ENCODE peak calls at places on chromosomes 1 and 21, in nine cellular contexts. One of them, this sample, is unnamed.
A peak's percentile ranks its signal among the peaks of the same experiment; 100 is the strongest.

GRCh38 chr1:63327417-63328139 is 5.2 kb downstream of the FOXD3 start:
- DNase-seq in transverse colon: peak; percentile 64
- DNase-seq in GM12864: no peak
- DNase-seq in A549: peak; percentile 68
- DNase-seq in AG09309: no peak
- DNase-seq in fibroblast of lung: peak; percentile 75
- DNase-seq in cardiac muscle cell: peak; percentile 77
- DNase-seq in endodermal cell: peak; percentile 97
- DNase-seq in aorta: peak; percentile 64
- DNase-seq in this sample: no peak

GRCh38 chr1:186152227-186152944 is 222.7 kb downstream of the TPR start:
- DNase-seq in A549: peak; percentile 21
- DNase-seq in transverse colon: no peak
- DNase-seq in aorta: no peak
- DNase-seq in fibroblast of lung: peak; percentile 46
- DNase-seq in GM12864: no peak
- DNase-seq in AG09309: peak; percentile 63
- DNase-seq in endodermal cell: no peak
- DNase-seq in cardiac muscle cell: no peak
- DNase-seq in this sample: peak; percentile 18

GRCh38 chr1:81305997-81306452 is 494.7 kb upstream of the ADGRL2 start:
- DNase-seq in cardiac muscle cell: peak; percentile 53
- DNase-seq in endodermal cell: peak; percentile 62
- DNase-seq in A549: peak; percentile 14
- DNase-seq in AG09309: no peak
- DNase-seq in aorta: no peak
- DNase-seq in GM12864: no peak
- DNase-seq in fibroblast of lung: peak; percentile 84
- DNase-seq in transverse colon: no peak
- DNase-seq in this sample: peak; percentile 33

GRCh38 chr1:206933333-206933945 is 11.7 kb upstream of the FCMR start:
- DNase-seq in cardiac muscle cell: peak; percentile 29
- DNase-seq in GM12864: no peak
- DNase-seq in aorta: peak; percentile 76
- DNase-seq in A549: peak; percentile 48
- DNase-seq in endodermal cell: peak; percentile 91
- DNase-seq in transverse colon: peak; percentile 69
- DNase-seq in AG09309: no peak
- DNase-seq in fibroblast of lung: no peak
- DNase-seq in this sample: no peak

GRCh38 chr1:86137458-86137857 is 19.1 kb downstream of the COL24A1 start:
- DNase-seq in AG09309: peak; percentile 69
- DNase-seq in transverse colon: no peak
- DNase-seq in GM12864: no peak
- DNase-seq in aorta: no peak
- DNase-seq in A549: no peak
- DNase-seq in cardiac muscle cell: no peak
- DNase-seq in fibroblast of lung: peak; percentile 90
- DNase-seq in endodermal cell: no peak
- DNase-seq in this sample: peak; percentile 70

GRCh38 chr1:62144238-62144831 is 50.3 kb upstream of the L1TD1 start:
- DNase-seq in fibroblast of lung: peak; percentile 64
- DNase-seq in endodermal cell: peak; percentile 89
- DNase-seq in A549: peak; percentile 40
- DNase-seq in AG09309: peak; percentile 21
- DNase-seq in aorta: no peak
- DNase-seq in GM12864: peak; percentile 12
- DNase-seq in transverse colon: peak; percentile 16
- DNase-seq in cardiac muscle cell: peak; percentile 55
- DNase-seq in this sample: peak; percentile 4

GRCh38 chr1:54011316-54012007 is 6.5 kb downstream of the LDLRAD1 start:
- DNase-seq in AG09309: no peak
- DNase-seq in transverse colon: no peak
- DNase-seq in fibroblast of lung: no peak
- DNase-seq in aorta: no peak
- DNase-seq in cardiac muscle cell: no peak
- DNase-seq in GM12864: no peak
- DNase-seq in A549: no peak
- DNase-seq in endodermal cell: peak; percentile 32
- DNase-seq in this sample: no peak

GRCh38 chr1:95352767-95353166 is 118.8 kb downstream of the RWDD3 start:
- DNase-seq in cardiac muscle cell: no peak
- DNase-seq in endodermal cell: no peak
- DNase-seq in aorta: no peak
- DNase-seq in transverse colon: no peak
- DNase-seq in fibroblast of lung: no peak
- DNase-seq in GM12864: no peak
- DNase-seq in AG09309: no peak
- DNase-seq in A549: no peak
- DNase-seq in this sample: no peak

GRCh38 chr1:175673236-175674150 is 69.9 kb downstream of the TNR start:
- DNase-seq in AG09309: no peak
- DNase-seq in aorta: no peak
- DNase-seq in A549: no peak
- DNase-seq in cardiac muscle cell: no peak
- DNase-seq in transverse colon: no peak
- DNase-seq in fibroblast of lung: no peak
- DNase-seq in endodermal cell: no peak
- DNase-seq in GM12864: peak; percentile 37
- DNase-seq in this sample: no peak

GRCh38 chr1:17232759-17233661 is 15.9 kb upstream of the PADI3 start:
- DNase-seq in GM12864: no peak
- DNase-seq in fibroblast of lung: peak; percentile 59
- DNase-seq in aorta: no peak
- DNase-seq in endodermal cell: no peak
- DNase-seq in transverse colon: peak; percentile 31
- DNase-seq in A549: peak; percentile 61
- DNase-seq in cardiac muscle cell: no peak
- DNase-seq in AG09309: peak; percentile 93
- DNase-seq in this sample: peak; percentile 69

GRCh38 chr1:225881081-225882007 is 836 bp downstream of the TMEM63A start:
- DNase-seq in cardiac muscle cell: peak; percentile 47
- DNase-seq in A549: no peak
- DNase-seq in fibroblast of lung: peak; percentile 44
- DNase-seq in endodermal cell: peak; percentile 83
- DNase-seq in transverse colon: peak; percentile 75
- DNase-seq in aorta: peak; percentile 83
- DNase-seq in GM12864: no peak
- DNase-seq in AG09309: no peak
- DNase-seq in this sample: no peak

GRCh38 chr21:33514234-33514633 is 22.7 kb upstream of the DNAJC28 start:
- DNase-seq in GM12864: no peak
- DNase-seq in A549: no peak
- DNase-seq in endodermal cell: no peak
- DNase-seq in fibroblast of lung: peak; percentile 76
- DNase-seq in transverse colon: no peak
- DNase-seq in cardiac muscle cell: no peak
- DNase-seq in aorta: no peak
- DNase-seq in AG09309: peak; percentile 63
- DNase-seq in this sample: no peak

GRCh38 chr21:31018232-31018631 is 20.0 kb downstream of the KRTAP19-8 start:
- DNase-seq in fibroblast of lung: no peak
- DNase-seq in AG09309: no peak
- DNase-seq in aorta: no peak
- DNase-seq in GM12864: no peak
- DNase-seq in endodermal cell: no peak
- DNase-seq in cardiac muscle cell: no peak
- DNase-seq in transverse colon: no peak
- DNase-seq in A549: no peak
- DNase-seq in this sample: no peak

GRCh38 chr1:11059166-11059989 is 440 bp downstream of the SRM start:
- DNase-seq in transverse colon: peak; percentile 21
- DNase-seq in cardiac muscle cell: no peak
- DNase-seq in AG09309: no peak
- DNase-seq in aorta: no peak
- DNase-seq in GM12864: no peak
- DNase-seq in A549: no peak
- DNase-seq in fibroblast of lung: no peak
- DNase-seq in endodermal cell: no peak
- DNase-seq in this sample: no peak

DNA sequence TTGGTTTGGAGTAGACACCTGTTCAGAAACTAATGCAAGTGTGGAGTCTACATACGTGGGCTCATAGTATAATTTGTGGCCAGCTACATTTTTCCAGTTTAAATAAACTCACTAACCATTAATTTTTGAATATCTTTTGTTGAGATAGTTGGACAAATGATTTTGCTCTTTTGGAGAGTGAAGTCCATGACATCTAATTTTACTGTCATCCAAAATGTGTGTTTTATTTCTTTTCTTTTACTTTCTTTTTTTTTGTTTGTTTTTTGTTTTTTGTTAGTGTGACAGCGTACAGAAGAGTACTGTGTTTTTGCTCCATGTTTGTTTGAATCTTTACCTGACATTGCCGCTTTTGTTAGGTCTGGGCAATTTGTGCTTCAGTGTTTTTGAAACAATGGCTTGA is 5.0 kb downstream of the RBM15 start:
- DNase-seq in GM12864: no peak
- DNase-seq in endodermal cell: no peak
- DNase-seq in AG09309: no peak
- DNase-seq in A549: no peak
- DNase-seq in aorta: no peak
- DNase-seq in fibroblast of lung: no peak
- DNase-seq in cardiac muscle cell: no peak
- DNase-seq in transverse colon: no peak
- DNase-seq in this sample: no peak
- H3K4me3 ChIP-seq in GM12864: peak overlapping the region; percentile 14
- H3K4me3 ChIP-seq in endodermal cell: peak overlapping the region; percentile 97
- H3K4me3 ChIP-seq in AG09309: no peak overlapping the region
- H3K4me3 ChIP-seq in A549: no peak overlapping the region
- H3K4me3 ChIP-seq in aorta: no peak overlapping the region
- H3K4me3 ChIP-seq in fibroblast of lung: peak overlapping the region; percentile 63
- H3K4me3 ChIP-seq in cardiac muscle cell: no peak overlapping the region
- H3K4me3 ChIP-seq in transverse colon: no peak overlapping the region
- H3K4me3 ChIP-seq in this sample: no peak overlapping the region

GRCh38 chr1:157131281-157131680 is 6.9 kb downstream of the ETV3 start:
- DNase-seq in aorta: no peak
- DNase-seq in AG09309: no peak
- DNase-seq in cardiac muscle cell: no peak
- DNase-seq in A549: no peak
- DNase-seq in transverse colon: no peak
- DNase-seq in fibroblast of lung: no peak
- DNase-seq in GM12864: no peak
- DNase-seq in endodermal cell: no peak
- DNase-seq in this sample: no peak

GRCh38 chr1:157134442-157134841 is 3.8 kb downstream of the ETV3 start:
- DNase-seq in AG09309: no peak
- DNase-seq in endodermal cell: no peak
- DNase-seq in fibroblast of lung: no peak
- DNase-seq in cardiac muscle cell: no peak
- DNase-seq in transverse colon: no peak
- DNase-seq in aorta: no peak
- DNase-seq in A549: no peak
- DNase-seq in GM12864: no peak
- DNase-seq in this sample: no peak

GRCh38 chr1:157133431-157133830 is 4.8 kb downstream of the ETV3 start:
- DNase-seq in endodermal cell: no peak
- DNase-seq in GM12864: no peak
- DNase-seq in cardiac muscle cell: no peak
- DNase-seq in fibroblast of lung: no peak
- DNase-seq in AG09309: no peak
- DNase-seq in transverse colon: no peak
- DNase-seq in aorta: no peak
- DNase-seq in A549: no peak
- DNase-seq in this sample: no peak

GRCh38 chr1:157132111-157132510 is 6.1 kb downstream of the ETV3 start:
- DNase-seq in GM12864: no peak
- DNase-seq in endodermal cell: no peak
- DNase-seq in AG09309: no peak
- DNase-seq in A549: no peak
- DNase-seq in fibroblast of lung: no peak
- DNase-seq in aorta: no peak
- DNase-seq in cardiac muscle cell: no peak
- DNase-seq in transverse colon: no peak
- DNase-seq in this sample: no peak

GRCh38 chr1:157132602-157133167 is 5.5 kb downstream of the ETV3 start:
- DNase-seq in transverse colon: no peak
- DNase-seq in endodermal cell: no peak
- DNase-seq in fibroblast of lung: no peak
- DNase-seq in aorta: no peak
- DNase-seq in AG09309: no peak
- DNase-seq in GM12864: no peak
- DNase-seq in A549: no peak
- DNase-seq in cardiac muscle cell: no peak
- DNase-seq in this sample: no peak
- H3K4me3 ChIP-seq in transverse colon: no peak overlapping the region
- H3K4me3 ChIP-seq in endodermal cell: peak overlapping the region; percentile 15
- H3K4me3 ChIP-seq in fibroblast of lung: no peak overlapping the region
- H3K4me3 ChIP-seq in aorta: no peak overlapping the region
- H3K4me3 ChIP-seq in AG09309: no peak overlapping the region
- H3K4me3 ChIP-seq in GM12864: no peak overlapping the region
- H3K4me3 ChIP-seq in A549: no peak overlapping the region
- H3K4me3 ChIP-seq in cardiac muscle cell: no peak overlapping the region
- H3K4me3 ChIP-seq in this sample: no peak overlapping the region

GRCh38 chr1:110151175-110151715 is 951 bp downstream of the SLC6A17 start:
- DNase-seq in cardiac muscle cell: no peak
- DNase-seq in transverse colon: no peak
- DNase-seq in fibroblast of lung: no peak
- DNase-seq in A549: no peak
- DNase-seq in endodermal cell: no peak
- DNase-seq in GM12864: no peak
- DNase-seq in AG09309: no peak
- DNase-seq in aorta: no peak
- DNase-seq in this sample: no peak
- H3K4me3 ChIP-seq in cardiac muscle cell: peak overlapping the region; percentile 32
- H3K4me3 ChIP-seq in transverse colon: no peak overlapping the region
- H3K4me3 ChIP-seq in fibroblast of lung: no peak overlapping the region
- H3K4me3 ChIP-seq in A549: peak overlapping the region; percentile 48
- H3K4me3 ChIP-seq in endodermal cell: peak overlapping the region; percentile 65
- H3K4me3 ChIP-seq in GM12864: no peak overlapping the region
- H3K4me3 ChIP-seq in AG09309: peak overlapping the region; percentile 37
- H3K4me3 ChIP-seq in aorta: no peak overlapping the region
- H3K4me3 ChIP-seq in this sample: peak overlapping the region; percentile 50

GRCh38 chr1:93681095-93681548 is 515 bp downstream of the BCAR3 start:
- DNase-seq in transverse colon: no peak
- DNase-seq in cardiac muscle cell: peak; percentile 28
- DNase-seq in endodermal cell: no peak
- DNase-seq in GM12864: no peak
- DNase-seq in aorta: peak; percentile 56
- DNase-seq in A549: no peak
- DNase-seq in fibroblast of lung: peak; percentile 26
- DNase-seq in AG09309: no peak
- DNase-seq in this sample: no peak

GRCh38 chr1:93678966-93679480 is 2.6 kb downstream of the BCAR3 start:
- DNase-seq in GM12864: no peak
- DNase-seq in fibroblast of lung: no peak
- DNase-seq in endodermal cell: peak; percentile 48
- DNase-seq in A549: no peak
- DNase-seq in transverse colon: no peak
- DNase-seq in aorta: no peak
- DNase-seq in cardiac muscle cell: no peak
- DNase-seq in AG09309: no peak
- DNase-seq in this sample: no peak

GRCh38 chr1:93679546-93679945 is 2.1 kb downstream of the BCAR3 start:
- DNase-seq in AG09309: no peak
- DNase-seq in endodermal cell: peak; percentile 38
- DNase-seq in fibroblast of lung: peak; percentile 41
- DNase-seq in transverse colon: no peak
- DNase-seq in cardiac muscle cell: no peak
- DNase-seq in aorta: no peak
- DNase-seq in GM12864: no peak
- DNase-seq in A549: no peak
- DNase-seq in this sample: no peak

GRCh38 chr1:93681549-93682412 is at the start of gene BCAR3:
- DNase-seq in GM12864: no peak
- DNase-seq in endodermal cell: peak; percentile 93
- DNase-seq in transverse colon: peak; percentile 78
- DNase-seq in aorta: peak; percentile 84
- DNase-seq in A549: no peak
- DNase-seq in cardiac muscle cell: peak; percentile 75
- DNase-seq in AG09309: no peak
- DNase-seq in fibroblast of lung: peak; percentile 73
- DNase-seq in this sample: no peak

GRCh38 chr1:93680121-93681094 is 1.2 kb downstream of the BCAR3 start:
- DNase-seq in aorta: peak; percentile 86
- DNase-seq in fibroblast of lung: peak; percentile 88
- DNase-seq in AG09309: peak; percentile 68
- DNase-seq in GM12864: no peak
- DNase-seq in cardiac muscle cell: peak; percentile 72
- DNase-seq in transverse colon: peak; percentile 86
- DNase-seq in endodermal cell: peak; percentile 94
- DNase-seq in A549: peak; percentile 92
- DNase-seq in this sample: peak; percentile 76
- H3K4me3 ChIP-seq in aorta: peak overlapping the region; percentile 79
- H3K4me3 ChIP-seq in fibroblast of lung: peak overlapping the region; percentile 63
- H3K4me3 ChIP-seq in AG09309: peak overlapping the region; percentile 82
- H3K4me3 ChIP-seq in GM12864: peak overlapping the region; percentile 78
- H3K4me3 ChIP-seq in cardiac muscle cell: peak overlapping the region; percentile 42
- H3K4me3 ChIP-seq in transverse colon: peak overlapping the region; percentile 93
- H3K4me3 ChIP-seq in endodermal cell: peak overlapping the region; percentile 96
- H3K4me3 ChIP-seq in A549: peak overlapping the region; percentile 94
- H3K4me3 ChIP-seq in this sample: peak overlapping the region; percentile 83

This sample was measured in skeletal muscle cell.